ENCODE peak calls at places on chromosome 11, in ten cellular contexts. B is GM23338, L is mucosa of descending colon, F is bronchial epithelial cell, W is cardiac fibroblast, S is tibial artery, M is A549, T is pancreas, N is cardiac muscle cell, Q is LNCaP clone FGC. A is an unnamed sample.

GRCh38 chr11:1340111-1340510 is 30.7 kb upstream of the TOLLIP start:
- DNase-seq in L (no peak), N (no peak), Q (no peak), F (no peak), M (no peak), W (no peak), T (no peak), S (no peak), B (no peak), A (no peak)

GRCh38 chr11:46901156-46901555 is 17.2 kb downstream of the LRP4 start:
- DNase-seq in Q (no peak), T (no peak), L (no peak), W (no peak), M (no peak), N (no peak), F (peak), B (no peak), S (no peak), A (no peak)

GRCh38 chr11:117095301-117096139 is 2.7 kb downstream of the SIK3 start:
- DNase-seq in S (no peak), W (peak), F (peak), T (no peak), B (no peak), N (peak), Q (no peak), L (no peak), M (no peak), A (peak)

GRCh38 chr11:121575250-121575962 is 122.6 kb upstream of the SORL1-AS1 start:
- DNase-seq in B (no peak), Q (no peak), M (no peak), T (no peak), W (peak), F (no peak), N (peak), S (peak), L (peak), A (peak)

GRCh38 chr11:63375434-63375833 is 5.8 kb downstream of the SLC22A9 start:
- DNase-seq in L (no peak), W (no peak), B (no peak), T (no peak), N (no peak), S (no peak), M (no peak), Q (no peak), F (no peak), A (peak)

GRCh38 chr11:107661656-107662055 is 50.2 kb downstream of the SLN start:
- DNase-seq in B (no peak), Q (no peak), N (no peak), F (no peak), M (no peak), L (no peak), S (no peak), T (no peak), W (no peak), A (no peak)

GRCh38 chr11:117071344-117071787 is 26.9 kb downstream of the SIK3 start:
- DNase-seq in S (peak), T (no peak), B (peak), L (no peak), N (peak), W (peak), M (peak), Q (peak), F (no peak), A (no peak)

GRCh38 chr11:66971483-66971882 is 3.6 kb upstream of the C11orf86 start:
- DNase-seq in M (no peak), S (no peak), N (no peak), Q (no peak), L (no peak), W (peak), F (no peak), T (no peak), B (no peak), A (no peak)

GRCh38 chr11:109972181-109972715 is 120.9 kb upstream of the ZC3H12C start:
- DNase-seq in N (no peak), M (no peak), B (no peak), F (no peak), W (peak), Q (no peak), T (no peak), S (no peak), L (no peak), A (peak)

GRCh38 chr11:65766535-65766934 is 14.2 kb downstream of the AP5B1 start:
- DNase-seq in S (no peak), W (peak), M (no peak), B (no peak), T (no peak), L (no peak), Q (no peak), N (peak), F (no peak), A (no peak)

GRCh38 chr11:6269994-6270393 is 10.4 kb downstream of the CCKBR start:
- DNase-seq in Q (no peak), W (no peak), M (peak), S (no peak), L (peak), N (no peak), F (no peak), T (peak), B (peak), A (no peak)

GRCh38 chr11:115069599-115069998 is 391.3 kb downstream of the NXPE2 start:
- DNase-seq in Q (no peak), T (no peak), F (no peak), W (no peak), B (no peak), N (no peak), L (no peak), S (no peak), M (no peak), A (no peak)

GRCh38 chr11:133697603-133698002 is 147.7 kb downstream of the SPATA19 start:
- DNase-seq in T (no peak), M (no peak), N (no peak), W (no peak), B (no peak), F (no peak), S (no peak), Q (no peak), L (no peak), A (no peak)
- H3K4me3 ChIP-seq in T (no peak), M (no peak), N (no peak), W (no peak), B (no peak), F (no peak), S (no peak), Q (no peak), L (no peak), A (no peak)

DNA sequence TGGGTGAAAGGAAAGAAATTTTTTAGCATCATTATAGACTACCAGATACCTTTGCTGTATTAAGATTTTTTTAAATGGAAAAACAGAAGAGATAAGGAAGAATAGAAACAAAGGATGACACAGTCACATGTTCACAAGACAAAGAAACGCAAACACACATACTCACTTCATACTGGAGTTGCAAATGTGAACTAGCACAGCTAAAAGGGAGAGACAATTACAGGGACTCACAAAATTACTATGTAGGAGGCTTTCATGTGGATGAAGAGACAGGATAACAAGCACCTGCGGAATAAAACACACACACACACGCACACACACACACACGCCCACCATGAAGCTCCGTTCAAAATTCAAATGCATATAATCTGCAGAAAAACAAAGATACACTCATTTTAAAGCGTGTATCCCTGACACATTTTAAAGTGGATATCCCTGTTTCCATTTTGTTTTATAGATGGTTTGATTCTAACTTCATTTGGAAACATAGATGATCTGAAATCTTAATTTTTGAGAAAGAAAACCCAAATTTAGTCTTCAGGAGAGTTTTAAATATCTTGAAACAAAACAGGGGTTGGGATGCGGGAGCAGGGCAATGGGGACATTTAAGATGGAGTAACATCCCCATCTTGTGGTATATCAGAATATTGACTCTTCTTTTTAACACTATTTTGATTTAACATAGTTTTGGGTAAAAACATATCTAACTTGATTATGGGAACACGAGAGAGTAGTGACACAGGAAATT is 36.7 kb downstream of the JRKL start:
- DNase-seq in L (no peak), W (peak), N (peak), F (peak), T (no peak), S (no peak), M (peak), Q (peak), B (peak), A (peak)
- TF ChIP-seq CTCF in L (no peak), W (peak), N (peak), F (peak), T (no peak), S (peak), M (peak), Q (peak), B (peak), A (no peak)

DNA sequence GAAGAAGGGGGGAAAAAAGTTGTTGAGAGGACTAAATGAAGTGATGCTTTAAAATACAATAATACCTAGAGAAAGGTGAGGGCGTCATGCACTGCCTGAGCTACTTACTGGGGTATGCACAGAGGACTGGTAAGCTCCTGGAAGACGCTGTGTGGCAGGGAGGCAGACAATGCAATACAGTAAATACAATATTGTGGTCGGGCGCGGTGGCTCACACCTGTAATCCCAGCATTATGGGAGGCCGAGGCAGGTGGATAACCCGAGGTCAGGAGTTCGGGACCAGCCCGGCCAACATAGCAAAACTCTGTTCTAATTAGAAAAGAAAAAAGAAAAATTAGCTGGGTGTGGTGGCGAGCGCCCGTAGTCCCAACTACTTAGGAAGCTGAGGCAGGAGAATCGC is 683 bp upstream of the SYTL2 start:
- DNase-seq in F (no peak), T (no peak), L (peak), M (no peak), S (no peak), N (no peak), Q (no peak), W (no peak), B (no peak), A (no peak)
- H3K4me3 ChIP-seq in F (no peak), T (peak), L (no peak), M (peak), S (peak), N (peak), Q (no peak), W (no peak), B (peak), A (no peak)

GRCh38 chr11:132941024-132941646 is 591.2 kb downstream of the OPCML start:
- DNase-seq in B (peak), T (no peak), F (peak), Q (no peak), L (no peak), N (peak), S (no peak), M (no peak), W (peak), A (peak)
- TF ChIP-seq CTCF in B (peak), T (peak), F (peak), Q (peak), L (peak), N (peak), S (peak), M (peak), W (peak), A (peak)